ENCODE peak calls at places on chromosome 22, in seven cellular contexts. One of them, this sample, is unnamed.

GRCh38 chr22:19943665-19944026 is 2.0 kb upstream of the TXNRD2 start:
- DNase-seq in K562: no peak
- DNase-seq in HepG2: peak
- DNase-seq in SK-N-SH: peak
- DNase-seq in GM12891: no peak
- DNase-seq in H1: no peak
- DNase-seq in GM12878: no peak
- DNase-seq in this sample: no peak

GRCh38 chr22:30947163-30947820 is 21.3 kb downstream of the MORC2 start:
- DNase-seq in H1: no peak
- DNase-seq in HepG2: no peak
- DNase-seq in GM12891: no peak
- DNase-seq in GM12878: no peak
- DNase-seq in K562: no peak
- DNase-seq in SK-N-SH: no peak
- DNase-seq in this sample: no peak

GRCh38 chr22:40310081-40310770 is 36.1 kb upstream of the ADSL start:
- DNase-seq in GM12891: no peak
- DNase-seq in SK-N-SH: no peak
- DNase-seq in HepG2: no peak
- DNase-seq in GM12878: no peak
- DNase-seq in H1: no peak
- DNase-seq in K562: no peak
- DNase-seq in this sample: no peak

GRCh38 chr22:32558681-32559355 is 84.2 kb downstream of the FBXO7 start:
- DNase-seq in GM12878: no peak
- DNase-seq in K562: no peak
- DNase-seq in SK-N-SH: no peak
- DNase-seq in H1: no peak
- DNase-seq in GM12891: no peak
- DNase-seq in HepG2: no peak
- DNase-seq in this sample: no peak

GRCh38 chr22:49856343-49856742 is 2.7 kb downstream of the ZBED4 start:
- DNase-seq in SK-N-SH: no peak
- DNase-seq in GM12891: no peak
- DNase-seq in GM12878: no peak
- DNase-seq in H1: no peak
- DNase-seq in K562: no peak
- DNase-seq in HepG2: no peak
- DNase-seq in this sample: no peak

GRCh38 chr22:17218341-17218740 is 894 bp downstream of the ADA2 start:
- DNase-seq in GM12878: no peak
- DNase-seq in H1: no peak
- DNase-seq in HepG2: no peak
- DNase-seq in K562: no peak
- DNase-seq in GM12891: no peak
- DNase-seq in SK-N-SH: no peak
- DNase-seq in this sample: no peak

GRCh38 chr22:39244496-39245129 is at the start of gene PDGFB:
- DNase-seq in SK-N-SH: no peak
- DNase-seq in GM12891: no peak
- DNase-seq in H1: no peak
- DNase-seq in GM12878: no peak
- DNase-seq in HepG2: no peak
- DNase-seq in K562: no peak
- DNase-seq in this sample: no peak

GRCh38 chr22:38032681-38033521 is 24.3 kb upstream of the PICK1 start:
- DNase-seq in K562: no peak
- DNase-seq in HepG2: peak
- DNase-seq in GM12878: no peak
- DNase-seq in SK-N-SH: no peak
- DNase-seq in H1: no peak
- DNase-seq in GM12891: no peak
- DNase-seq in this sample: no peak

GRCh38 chr22:39219071-39220050 is 25.4 kb downstream of the PDGFB start:
- DNase-seq in K562: no peak
- DNase-seq in HepG2: no peak
- DNase-seq in SK-N-SH: no peak
- DNase-seq in GM12891: no peak
- DNase-seq in H1: peak
- DNase-seq in GM12878: no peak
- DNase-seq in this sample: no peak

GRCh38 chr22:19271856-19272535 is 19.5 kb downstream of the CLTCL1 start:
- DNase-seq in HepG2: peak
- DNase-seq in H1: peak
- DNase-seq in GM12891: no peak
- DNase-seq in SK-N-SH: no peak
- DNase-seq in K562: no peak
- DNase-seq in GM12878: no peak
- DNase-seq in this sample: no peak

GRCh38 chr22:23062616-23063538 is 7.4 kb upstream of the GNAZ start:
- DNase-seq in K562: no peak
- DNase-seq in HepG2: no peak
- DNase-seq in GM12878: no peak
- DNase-seq in GM12891: no peak
- DNase-seq in SK-N-SH: peak
- DNase-seq in H1: no peak
- DNase-seq in this sample: no peak

GRCh38 chr22:44389926-44390925 is 77.5 kb upstream of the SHISAL1 start:
- DNase-seq in H1: no peak
- DNase-seq in K562: no peak
- DNase-seq in HepG2: no peak
- DNase-seq in GM12891: no peak
- DNase-seq in SK-N-SH: peak
- DNase-seq in GM12878: no peak
- DNase-seq in this sample: no peak

GRCh38 chr22:32202539-32203180 is 2.2 kb downstream of the RFPL2 start:
- DNase-seq in SK-N-SH: peak
- DNase-seq in K562: peak
- DNase-seq in H1: peak
- DNase-seq in HepG2: peak
- DNase-seq in GM12891: no peak
- DNase-seq in GM12878: no peak
- DNase-seq in this sample: no peak

GRCh38 chr22:28759861-28760560 is 12.5 kb upstream of the CCDC117 start:
- DNase-seq in GM12891: no peak
- DNase-seq in GM12878: peak
- DNase-seq in HepG2: peak
- DNase-seq in H1: no peak
- DNase-seq in SK-N-SH: no peak
- DNase-seq in K562: no peak
- DNase-seq in this sample: no peak

GRCh38 chr22:36757608-36758220 is 18.2 kb downstream of the IFT27 start:
- DNase-seq in GM12878: no peak
- DNase-seq in H1: peak
- DNase-seq in GM12891: peak
- DNase-seq in SK-N-SH: peak
- DNase-seq in HepG2: peak
- DNase-seq in K562: peak
- DNase-seq in this sample: peak

GRCh38 chr22:48247829-48248228 is 1485.4 kb downstream of the TBC1D22A start:
- DNase-seq in GM12878: no peak
- DNase-seq in K562: no peak
- DNase-seq in H1: no peak
- DNase-seq in SK-N-SH: no peak
- DNase-seq in HepG2: no peak
- DNase-seq in GM12891: no peak
- DNase-seq in this sample: no peak

GRCh38 chr22:30089655-30089974 is 9.4 kb downstream of the HORMAD2 start:
- DNase-seq in HepG2: no peak
- DNase-seq in K562: no peak
- DNase-seq in SK-N-SH: no peak
- DNase-seq in GM12891: no peak
- DNase-seq in H1: no peak
- DNase-seq in GM12878: no peak
- DNase-seq in this sample: no peak

GRCh38 chr22:49303061-49303735 is 524.5 kb downstream of the BRD1 start:
- DNase-seq in H1: peak
- DNase-seq in K562: no peak
- DNase-seq in SK-N-SH: no peak
- DNase-seq in HepG2: no peak
- DNase-seq in GM12891: no peak
- DNase-seq in GM12878: no peak
- DNase-seq in this sample: no peak

GRCh38 chr22:42754658-42755057 is 34.0 kb upstream of the A4GALT start:
- DNase-seq in GM12878: no peak
- DNase-seq in SK-N-SH: no peak
- DNase-seq in GM12891: no peak
- DNase-seq in H1: no peak
- DNase-seq in HepG2: peak
- DNase-seq in K562: peak
- DNase-seq in this sample: no peak

GRCh38 chr22:41223535-41223934 is 17.2 kb downstream of the CHADL start:
- DNase-seq in HepG2: peak
- DNase-seq in H1: no peak
- DNase-seq in GM12891: no peak
- DNase-seq in K562: no peak
- DNase-seq in GM12878: no peak
- DNase-seq in SK-N-SH: no peak
- DNase-seq in this sample: no peak

GRCh38 chr22:42752230-42752746 is 31.6 kb upstream of the A4GALT start:
- DNase-seq in SK-N-SH: peak
- DNase-seq in K562: no peak
- DNase-seq in H1: no peak
- DNase-seq in GM12878: no peak
- DNase-seq in HepG2: no peak
- DNase-seq in GM12891: no peak
- DNase-seq in this sample: no peak

DNA sequence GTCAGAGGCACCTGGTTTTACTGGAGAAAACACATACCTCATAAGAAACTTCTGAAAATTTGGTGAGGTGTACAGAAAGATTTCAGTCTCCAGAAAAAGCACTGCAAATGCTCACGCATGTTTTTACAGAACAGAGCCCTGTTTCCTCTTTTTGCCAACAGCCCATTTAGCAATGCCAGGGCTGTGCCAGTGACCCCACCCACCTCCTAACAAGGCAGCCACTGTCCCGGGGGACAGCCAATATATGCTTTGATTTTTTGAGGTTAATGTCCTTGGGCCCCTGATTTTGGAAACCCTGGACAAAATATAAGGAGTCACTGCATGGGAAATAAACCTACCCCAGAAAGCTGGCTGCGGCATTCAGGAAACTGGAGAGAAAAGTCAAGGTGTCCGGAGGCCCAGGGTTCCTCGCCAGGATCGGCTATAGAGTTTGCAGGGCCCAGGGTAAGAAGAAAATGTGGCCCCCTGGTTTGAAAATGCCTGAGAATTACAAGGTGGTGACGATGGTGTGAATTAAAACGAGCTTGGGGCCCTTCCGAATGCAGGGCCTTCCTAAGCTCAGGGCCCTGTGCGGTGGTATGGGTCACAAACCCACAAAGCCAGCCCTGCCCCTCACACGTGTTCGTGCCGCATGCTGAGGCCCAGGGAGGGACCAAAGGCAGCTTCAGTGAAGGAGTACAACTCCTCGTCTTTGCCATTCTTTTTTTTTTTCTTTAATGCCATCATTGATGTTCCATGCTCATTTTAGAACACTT is 71.1 kb upstream of the WNT7B start:
- DNase-seq in K562: no peak
- DNase-seq in GM12878: no peak
- DNase-seq in SK-N-SH: no peak
- DNase-seq in GM12891: no peak
- DNase-seq in H1: no peak
- DNase-seq in HepG2: no peak
- DNase-seq in this sample: no peak
- TF ChIP-seq POLR2AphosphoS5 in K562: no peak
- TF ChIP-seq POLR2AphosphoS5 in GM12878: no peak
- TF ChIP-seq POLR2AphosphoS5 in SK-N-SH: no peak
- TF ChIP-seq POLR2AphosphoS5 in GM12891: no peak
- TF ChIP-seq POLR2AphosphoS5 in H1: no peak
- TF ChIP-seq POLR2AphosphoS5 in HepG2: no peak
- TF ChIP-seq POLR2AphosphoS5 in this sample: no peak

DNA sequence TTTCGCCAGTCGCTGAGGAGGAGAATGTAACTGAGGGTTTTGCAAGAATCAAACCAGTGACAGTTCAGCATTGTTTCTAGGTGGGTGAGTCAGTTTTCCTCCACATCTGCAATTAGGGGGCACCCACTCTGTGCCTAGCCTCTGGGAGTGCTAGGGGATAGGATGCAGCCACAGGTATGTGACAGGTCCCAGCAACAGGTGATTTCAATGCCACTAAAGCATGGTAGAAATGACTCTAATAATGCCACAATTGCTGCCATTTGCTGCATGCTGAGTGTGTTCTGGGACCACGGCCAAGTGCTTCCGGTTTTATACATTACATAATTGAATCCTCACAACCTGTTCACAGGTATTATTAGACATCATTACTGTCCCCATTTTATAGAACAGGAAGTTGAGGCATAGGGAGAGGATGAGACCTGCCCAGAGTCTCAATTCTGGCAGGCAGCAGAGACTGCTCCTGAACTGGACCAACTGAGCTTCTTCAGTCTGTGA is 556 bp downstream of the CRYBB2 start:
- DNase-seq in H1: no peak
- DNase-seq in SK-N-SH: no peak
- DNase-seq in GM12878: no peak
- DNase-seq in HepG2: no peak
- DNase-seq in GM12891: no peak
- DNase-seq in K562: no peak
- DNase-seq in this sample: no peak
- TF ChIP-seq TAF1 in H1: no peak
- TF ChIP-seq TAF1 in SK-N-SH: no peak
- TF ChIP-seq TAF1 in GM12878: no peak
- TF ChIP-seq TAF1 in HepG2: no peak
- TF ChIP-seq TAF1 in GM12891: no peak
- TF ChIP-seq TAF1 in K562: no peak
- TF ChIP-seq TAF1 in this sample: no peak

DNA sequence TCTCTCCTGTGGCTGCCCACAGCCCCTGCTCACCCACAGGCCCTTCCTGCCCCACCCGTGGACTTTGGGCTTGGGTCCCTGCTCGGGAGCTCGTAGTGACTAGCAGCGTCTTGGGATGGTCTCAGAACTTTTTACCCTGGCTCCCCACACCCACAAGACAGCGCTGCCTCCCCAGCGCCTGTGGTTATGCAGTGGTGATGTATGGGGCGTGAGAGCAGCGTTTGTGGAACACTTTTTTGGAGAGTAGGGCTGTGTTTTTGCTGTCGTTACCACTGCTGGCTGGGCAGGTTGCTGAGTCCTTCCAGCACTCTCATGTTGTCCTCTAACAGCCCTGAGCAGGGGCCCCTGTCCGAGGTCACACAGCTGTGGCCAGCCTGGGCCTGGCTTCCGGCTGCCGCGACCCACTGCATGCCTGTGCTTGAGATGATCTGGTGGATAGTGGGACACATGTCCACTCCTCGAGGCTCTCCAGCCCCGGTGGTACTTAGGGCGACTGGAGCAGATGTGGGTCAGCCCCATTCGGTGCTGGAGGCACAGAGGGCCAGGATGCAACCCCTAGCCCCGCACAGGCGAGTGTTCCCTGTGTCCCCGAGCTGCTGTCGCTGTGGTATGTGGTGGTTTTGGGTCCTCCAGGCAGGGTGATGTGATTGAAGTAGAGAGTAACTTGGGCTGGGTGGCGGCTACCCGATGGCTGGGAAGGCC is 7.1 kb upstream of the GRAMD4 start:
- DNase-seq in GM12891: no peak
- DNase-seq in SK-N-SH: peak
- DNase-seq in K562: no peak
- DNase-seq in GM12878: no peak
- DNase-seq in HepG2: peak
- DNase-seq in H1: no peak
- DNase-seq in this sample: no peak
- TF ChIP-seq POLR2AphosphoS5 in GM12891: no peak
- TF ChIP-seq POLR2AphosphoS5 in SK-N-SH: no peak
- TF ChIP-seq POLR2AphosphoS5 in K562: no peak
- TF ChIP-seq POLR2AphosphoS5 in GM12878: no peak
- TF ChIP-seq POLR2AphosphoS5 in HepG2: no peak
- TF ChIP-seq POLR2AphosphoS5 in H1: no peak
- TF ChIP-seq POLR2AphosphoS5 in this sample: no peak

GRCh38 chr22:35524966-35525686 is 15.5 kb upstream of the RASD2 start:
- DNase-seq in HepG2: no peak
- DNase-seq in SK-N-SH: peak
- DNase-seq in GM12891: no peak
- DNase-seq in GM12878: no peak
- DNase-seq in K562: no peak
- DNase-seq in H1: no peak
- DNase-seq in this sample: no peak
- TF ChIP-seq TAF1 in HepG2: no peak
- TF ChIP-seq TAF1 in SK-N-SH: no peak
- TF ChIP-seq TAF1 in GM12891: no peak
- TF ChIP-seq TAF1 in GM12878: no peak
- TF ChIP-seq TAF1 in K562: no peak
- TF ChIP-seq TAF1 in H1: no peak
- TF ChIP-seq TAF1 in this sample: no peak

This sample was measured in GM12892.